ENCODE peak calls at places on chromosome 14, in five cellular contexts. One of them, this sample, is unnamed.

GRCh38 chr14:99728981-99729451 is 44.9 kb downstream of the CYP46A1 start:
- DNase-seq in upper lobe of right lung: peak
- DNase-seq in heart left ventricle: peak
- DNase-seq in neural progenitor cell: peak
- DNase-seq in cardiac muscle cell: no peak
- DNase-seq in this sample: no peak

GRCh38 chr14:28272270-28272669 is 494.3 kb upstream of the FOXG1 start:
- DNase-seq in neural progenitor cell: no peak
- DNase-seq in cardiac muscle cell: no peak
- DNase-seq in upper lobe of right lung: no peak
- DNase-seq in heart left ventricle: no peak
- DNase-seq in this sample: no peak

GRCh38 chr14:102778616-102779351 is 1.5 kb downstream of the TRAF3 start:
- DNase-seq in upper lobe of right lung: no peak
- DNase-seq in neural progenitor cell: no peak
- DNase-seq in cardiac muscle cell: no peak
- DNase-seq in heart left ventricle: no peak
- DNase-seq in this sample: no peak

GRCh38 chr14:30389134-30389900 is 169.6 kb upstream of the G2E3 start:
- DNase-seq in heart left ventricle: no peak
- DNase-seq in upper lobe of right lung: no peak
- DNase-seq in neural progenitor cell: no peak
- DNase-seq in cardiac muscle cell: peak
- DNase-seq in this sample: no peak

GRCh38 chr14:50347521-50347920 is 35.4 kb downstream of the DMAC2L start:
- DNase-seq in heart left ventricle: no peak
- DNase-seq in neural progenitor cell: no peak
- DNase-seq in upper lobe of right lung: no peak
- DNase-seq in cardiac muscle cell: peak
- DNase-seq in this sample: no peak

GRCh38 chr14:93051600-93052546 is 63.9 kb downstream of the ITPK1 start:
- DNase-seq in upper lobe of right lung: no peak
- DNase-seq in neural progenitor cell: peak
- DNase-seq in heart left ventricle: no peak
- DNase-seq in cardiac muscle cell: no peak
- DNase-seq in this sample: no peak

GRCh38 chr14:23306412-23307145 is at the start of gene BCL2L2:
- DNase-seq in upper lobe of right lung: peak
- DNase-seq in neural progenitor cell: peak
- DNase-seq in cardiac muscle cell: peak
- DNase-seq in heart left ventricle: peak
- DNase-seq in this sample: no peak

GRCh38 chr14:73887704-73888459 is 1.2 kb downstream of the ZNF410 start:
- DNase-seq in heart left ventricle: no peak
- DNase-seq in cardiac muscle cell: no peak
- DNase-seq in neural progenitor cell: no peak
- DNase-seq in upper lobe of right lung: no peak
- DNase-seq in this sample: no peak

GRCh38 chr14:101559624-101560533 is 1.4 kb upstream of the DIO3 start:
- DNase-seq in cardiac muscle cell: peak
- DNase-seq in upper lobe of right lung: no peak
- DNase-seq in heart left ventricle: no peak
- DNase-seq in neural progenitor cell: peak
- DNase-seq in this sample: no peak

GRCh38 chr14:29529418-29529817 is 398.2 kb downstream of the PRKD1 start:
- DNase-seq in cardiac muscle cell: peak
- DNase-seq in neural progenitor cell: peak
- DNase-seq in heart left ventricle: no peak
- DNase-seq in upper lobe of right lung: no peak
- DNase-seq in this sample: no peak

GRCh38 chr14:68507544-68508081 is 285.3 kb downstream of the ZFP36L1 start:
- DNase-seq in heart left ventricle: no peak
- DNase-seq in neural progenitor cell: no peak
- DNase-seq in upper lobe of right lung: no peak
- DNase-seq in cardiac muscle cell: no peak
- DNase-seq in this sample: no peak

GRCh38 chr14:54683882-54684794 is 117.2 kb downstream of the SAMD4A start:
- DNase-seq in neural progenitor cell: peak
- DNase-seq in heart left ventricle: peak
- DNase-seq in cardiac muscle cell: peak
- DNase-seq in upper lobe of right lung: no peak
- DNase-seq in this sample: no peak

GRCh38 chr14:99725774-99726537 is 41.9 kb downstream of the CYP46A1 start:
- DNase-seq in cardiac muscle cell: no peak
- DNase-seq in heart left ventricle: peak
- DNase-seq in neural progenitor cell: no peak
- DNase-seq in upper lobe of right lung: peak
- DNase-seq in this sample: no peak

GRCh38 chr14:83347874-83348273 is 1814.2 kb upstream of the SEL1L start:
- DNase-seq in neural progenitor cell: no peak
- DNase-seq in upper lobe of right lung: no peak
- DNase-seq in cardiac muscle cell: no peak
- DNase-seq in heart left ventricle: no peak
- DNase-seq in this sample: no peak

GRCh38 chr14:76904100-76904739 is 78.0 kb downstream of the LRRC74A start:
- DNase-seq in heart left ventricle: no peak
- DNase-seq in cardiac muscle cell: peak
- DNase-seq in upper lobe of right lung: no peak
- DNase-seq in neural progenitor cell: no peak
- DNase-seq in this sample: no peak

GRCh38 chr14:34461334-34462131 is 507 bp downstream of the SPTSSA start:
- DNase-seq in cardiac muscle cell: peak
- DNase-seq in heart left ventricle: peak
- DNase-seq in upper lobe of right lung: peak
- DNase-seq in neural progenitor cell: peak
- DNase-seq in this sample: no peak
- TF ChIP-seq CTCF in cardiac muscle cell: no peak
- TF ChIP-seq CTCF in heart left ventricle: no peak
- TF ChIP-seq CTCF in upper lobe of right lung: no peak
- TF ChIP-seq CTCF in neural progenitor cell: no peak
- TF ChIP-seq CTCF in this sample: no peak

GRCh38 chr14:94768141-94768520 is 1.8 kb downstream of the GSC start:
- DNase-seq in neural progenitor cell: no peak
- DNase-seq in cardiac muscle cell: no peak
- DNase-seq in heart left ventricle: no peak
- DNase-seq in upper lobe of right lung: no peak
- DNase-seq in this sample: no peak
- H3K4me3 ChIP-seq in neural progenitor cell: peak
- H3K4me3 ChIP-seq in cardiac muscle cell: peak
- H3K4me3 ChIP-seq in heart left ventricle: no peak
- H3K4me3 ChIP-seq in upper lobe of right lung: peak
- H3K4me3 ChIP-seq in this sample: no peak

GRCh38 chr14:22303589-22304195 is 285.3 kb downstream of the DAD1 start:
- DNase-seq in cardiac muscle cell: peak
- DNase-seq in heart left ventricle: no peak
- DNase-seq in neural progenitor cell: peak
- DNase-seq in upper lobe of right lung: no peak
- DNase-seq in this sample: no peak
- TF ChIP-seq CTCF in cardiac muscle cell: peak
- TF ChIP-seq CTCF in heart left ventricle: peak
- TF ChIP-seq CTCF in neural progenitor cell: peak
- TF ChIP-seq CTCF in upper lobe of right lung: peak
- TF ChIP-seq CTCF in this sample: peak

GRCh38 chr14:98647754-98648153 is 624.2 kb downstream of the BCL11B start:
- DNase-seq in cardiac muscle cell: no peak
- DNase-seq in heart left ventricle: no peak
- DNase-seq in neural progenitor cell: no peak
- DNase-seq in upper lobe of right lung: no peak
- DNase-seq in this sample: no peak

GRCh38 chr14:98651042-98651441 is 621.0 kb downstream of the BCL11B start:
- DNase-seq in cardiac muscle cell: no peak
- DNase-seq in neural progenitor cell: no peak
- DNase-seq in heart left ventricle: no peak
- DNase-seq in upper lobe of right lung: no peak
- DNase-seq in this sample: no peak
- H3K4me3 ChIP-seq in cardiac muscle cell: no peak
- H3K4me3 ChIP-seq in neural progenitor cell: no peak
- H3K4me3 ChIP-seq in heart left ventricle: no peak
- H3K4me3 ChIP-seq in upper lobe of right lung: no peak
- H3K4me3 ChIP-seq in this sample: no peak

DNA sequence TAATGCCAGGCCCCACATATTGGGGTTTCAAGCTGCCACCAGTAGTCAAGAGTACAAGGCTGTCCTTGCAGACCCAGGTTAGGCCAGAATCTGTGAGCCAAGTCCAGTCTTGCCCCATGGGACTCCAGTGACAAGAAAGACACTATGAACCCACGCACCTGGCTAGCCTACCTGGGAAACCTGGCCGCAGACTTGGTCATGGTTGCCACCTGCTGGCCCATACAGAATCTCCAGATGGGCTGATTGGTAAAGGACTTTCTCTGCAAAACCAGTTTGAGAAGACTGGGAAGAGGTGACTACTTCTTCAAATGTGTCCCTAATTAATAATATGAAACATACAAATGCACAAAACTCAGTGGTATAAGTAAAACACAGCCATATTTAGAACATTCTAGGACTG is 398.4 kb upstream of the FLRT2 start:
- DNase-seq in neural progenitor cell: peak
- DNase-seq in heart left ventricle: no peak
- DNase-seq in upper lobe of right lung: no peak
- DNase-seq in cardiac muscle cell: no peak
- DNase-seq in this sample: no peak
- TF ChIP-seq CTCF in neural progenitor cell: peak
- TF ChIP-seq CTCF in heart left ventricle: peak
- TF ChIP-seq CTCF in upper lobe of right lung: peak
- TF ChIP-seq CTCF in cardiac muscle cell: no peak
- TF ChIP-seq CTCF in this sample: no peak

DNA sequence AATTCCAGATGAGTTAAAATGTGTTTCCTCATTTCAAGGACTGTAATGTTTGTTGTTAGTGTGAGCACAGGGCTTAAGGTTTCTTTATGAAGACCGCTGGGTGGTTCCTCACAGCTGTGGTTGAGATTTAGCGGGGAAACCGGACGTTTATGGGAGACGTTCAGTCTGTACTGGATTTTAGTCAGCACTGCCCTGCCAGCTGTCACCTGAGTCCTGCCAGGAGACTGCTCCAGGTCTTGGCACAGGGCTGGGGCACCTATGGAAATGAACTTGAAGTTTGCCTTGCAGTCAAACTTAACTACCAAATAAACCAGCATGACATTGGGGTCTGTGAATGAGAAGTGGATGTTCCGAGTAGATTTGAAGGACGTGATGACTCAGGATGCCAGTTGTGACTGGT is 555.2 kb downstream of the DIO2 start:
- DNase-seq in cardiac muscle cell: no peak
- DNase-seq in upper lobe of right lung: no peak
- DNase-seq in heart left ventricle: no peak
- DNase-seq in neural progenitor cell: no peak
- DNase-seq in this sample: no peak
- H3K4me3 ChIP-seq in cardiac muscle cell: no peak
- H3K4me3 ChIP-seq in upper lobe of right lung: no peak
- H3K4me3 ChIP-seq in heart left ventricle: no peak
- H3K4me3 ChIP-seq in neural progenitor cell: no peak
- H3K4me3 ChIP-seq in this sample: no peak

DNA sequence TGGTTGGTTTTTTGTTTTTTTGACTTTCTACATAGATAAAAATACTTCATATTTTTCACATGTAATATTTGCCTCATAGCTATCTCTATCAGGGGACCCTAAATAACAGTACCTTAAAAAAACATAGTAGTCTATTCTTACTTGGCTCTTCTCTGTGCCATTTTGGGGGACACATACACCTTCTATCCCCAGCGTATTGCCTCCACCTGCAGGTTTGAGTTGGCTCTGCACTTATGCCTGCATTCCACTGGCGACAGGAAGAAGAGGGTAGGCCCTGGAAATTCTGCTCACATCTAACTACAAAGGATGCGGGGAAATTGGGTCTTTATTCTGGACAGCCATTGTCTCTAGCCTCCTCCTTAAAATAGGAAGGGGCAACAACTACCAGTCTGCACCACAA is 13.8 kb upstream of the IFI27L2 start:
- DNase-seq in upper lobe of right lung: no peak
- DNase-seq in neural progenitor cell: peak
- DNase-seq in heart left ventricle: no peak
- DNase-seq in cardiac muscle cell: no peak
- DNase-seq in this sample: no peak
- TF ChIP-seq CTCF in upper lobe of right lung: peak
- TF ChIP-seq CTCF in neural progenitor cell: peak
- TF ChIP-seq CTCF in heart left ventricle: peak
- TF ChIP-seq CTCF in cardiac muscle cell: peak
- TF ChIP-seq CTCF in this sample: peak

GRCh38 chr14:91115986-91116385 is 2.1 kb downstream of the DGLUCY start:
- DNase-seq in upper lobe of right lung: no peak
- DNase-seq in cardiac muscle cell: no peak
- DNase-seq in heart left ventricle: no peak
- DNase-seq in neural progenitor cell: no peak
- DNase-seq in this sample: no peak
- H3K4me3 ChIP-seq in upper lobe of right lung: peak
- H3K4me3 ChIP-seq in cardiac muscle cell: no peak
- H3K4me3 ChIP-seq in heart left ventricle: peak
- H3K4me3 ChIP-seq in neural progenitor cell: no peak
- H3K4me3 ChIP-seq in this sample: peak